ENCODE peak calls at places on chromosome 4, in four cellular contexts. I, X, W and F are unnamed samples.

GRCh38 chr4:84484274-84484673 is 14.8 kb downstream of the NKX6-1 start:
- DNase-seq in I (no peak), X (no peak), W (no peak), F (peak)

GRCh38 chr4:37546586-37546985 is 139.6 kb downstream of the RELL1 start:
- DNase-seq in I (no peak), X (no peak), W (no peak), F (no peak)

GRCh38 chr4:74105656-74106275 is 6.8 kb upstream of the CXCL2 start:
- DNase-seq in I (no peak), X (no peak), W (no peak), F (no peak)

GRCh38 chr4:125303058-125303457 is 11.7 kb upstream of the FAT4 start:
- DNase-seq in I (no peak), X (no peak), W (no peak), F (no peak)

GRCh38 chr4:148405161-148405893 is 36.9 kb downstream of the NR3C2 start:
- DNase-seq in I (no peak), X (no peak), W (no peak), F (no peak)

GRCh38 chr4:48970471-48970921 is 15.6 kb upstream of the CWH43 start:
- DNase-seq in I (no peak), X (no peak), W (no peak), F (no peak)

GRCh38 chr4:168475745-168476144 is 4.5 kb downstream of the DDX60L start:
- DNase-seq in I (no peak), X (no peak), W (no peak), F (peak)

GRCh38 chr4:34469518-34469917 is 1774.8 kb downstream of the ARAP2 start:
- DNase-seq in I (no peak), X (no peak), W (no peak), F (no peak)

GRCh38 chr4:70365479-70365878 is 4.9 kb downstream of the SMR3A start:
- DNase-seq in I (no peak), X (no peak), W (peak), F (no peak)

GRCh38 chr4:8699479-8700145 is 107.0 kb downstream of the CPZ start:
- DNase-seq in I (no peak), X (no peak), W (no peak), F (no peak)

GRCh38 chr4:70110917-70111316 is 43.1 kb upstream of the PRR27 start:
- DNase-seq in I (no peak), X (no peak), W (no peak), F (no peak)

GRCh38 chr4:39698424-39699009 is 581 bp downstream of the UBE2K start:
- DNase-seq in I (no peak), X (peak), W (peak), F (peak)

GRCh38 chr4:72006576-72006975 is 25.2 kb upstream of the NPFFR2 start:
- DNase-seq in I (no peak), X (no peak), W (no peak), F (no peak)

GRCh38 chr4:185885075-185885474 is 73.1 kb upstream of the SORBS2 start:
- DNase-seq in I (no peak), X (no peak), W (no peak), F (no peak)

GRCh38 chr4:124061413-124061812 is 651.1 kb downstream of the ANKRD50 start:
- DNase-seq in I (no peak), X (no peak), W (no peak), F (no peak)

GRCh38 chr4:21726255-21726815 is 222.2 kb downstream of the KCNIP4 start:
- DNase-seq in I (no peak), X (no peak), W (no peak), F (no peak)

GRCh38 chr4:108094131-108094530 is 74.6 kb downstream of the LEF1 start:
- DNase-seq in I (no peak), X (no peak), W (no peak), F (no peak)

GRCh38 chr4:40402556-40402955 is 67.4 kb downstream of the CHRNA9 start:
- DNase-seq in I (no peak), X (no peak), W (no peak), F (no peak)

GRCh38 chr4:41748788-41749445 is 392 bp upstream of the PHOX2B start:
- DNase-seq in I (no peak), X (no peak), W (no peak), F (no peak)

GRCh38 chr4:114136067-114136466 is 156.6 kb upstream of the ARSJ start:
- DNase-seq in I (no peak), X (no peak), W (no peak), F (no peak)

GRCh38 chr4:53654300-53654758 is 63.0 kb upstream of the LNX1 start:
- DNase-seq in I (peak), X (no peak), W (no peak), F (no peak)

GRCh38 chr4:39278476-39278875 is 87.7 kb downstream of the RFC1 start:
- DNase-seq in I (no peak), X (no peak), W (no peak), F (no peak)

GRCh38 chr4:87465739-87466366 is 43.5 kb downstream of the NUDT9 start:
- DNase-seq in I (peak), X (peak), W (peak), F (no peak)

GRCh38 chr4:159823743-159824142 is 720.9 kb downstream of the RAPGEF2 start:
- DNase-seq in I (no peak), X (no peak), W (no peak), F (no peak)

GRCh38 chr4:31946456-31946855 is 1226.3 kb downstream of the PCDH7 start:
- DNase-seq in I (no peak), X (no peak), W (no peak), F (no peak)

GRCh38 chr4:10080874-10081606 is 35.6 kb downstream of the WDR1 start:
- DNase-seq in I (no peak), X (peak), W (no peak), F (peak)
- TF ChIP-seq TCF7 in I (no peak), X (no peak), W (no peak), F (no peak)

DNA sequence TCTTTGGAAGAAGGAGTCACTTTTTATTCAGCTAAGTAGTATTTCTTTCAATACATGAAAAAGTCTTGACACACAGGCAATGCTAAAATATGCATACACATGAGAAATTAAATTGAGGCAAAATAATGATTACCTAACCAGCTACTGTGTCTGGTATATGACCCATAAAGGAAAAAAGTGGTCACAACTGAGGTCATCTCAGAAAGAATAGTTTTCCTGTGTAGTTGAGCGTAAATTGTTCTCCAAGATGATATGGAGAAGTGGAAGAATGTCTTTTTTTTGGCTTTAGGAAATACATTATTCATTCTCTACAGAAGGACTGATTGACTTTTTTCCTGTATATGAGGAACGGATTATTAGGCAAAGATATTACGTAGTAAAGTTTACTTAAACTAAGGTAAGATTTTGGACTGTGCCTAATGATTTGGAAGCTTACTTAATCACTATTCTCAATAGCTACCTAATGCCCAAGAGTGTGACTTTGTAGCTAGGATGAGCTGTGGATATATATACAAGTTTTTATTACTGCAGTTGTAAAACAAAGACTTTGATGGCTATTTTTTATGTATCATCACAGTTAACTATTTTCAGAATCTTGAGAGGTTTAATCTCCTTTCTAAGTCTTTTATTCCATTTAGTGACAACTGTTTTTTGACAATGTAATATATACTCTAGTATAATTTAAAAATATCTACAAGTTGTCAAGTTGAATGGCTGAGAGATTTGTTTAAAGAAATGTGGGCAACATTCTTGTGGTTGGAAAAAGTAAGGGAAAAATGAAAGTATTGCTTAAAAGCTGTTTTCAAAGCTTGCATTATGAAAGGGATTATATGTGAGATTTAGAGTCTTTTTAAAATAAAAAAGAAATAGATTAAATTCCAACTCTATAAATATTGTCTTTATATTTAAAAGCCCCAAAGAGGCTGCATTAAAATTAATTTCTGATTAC is 100.1 kb downstream of the PDLIM5 start:
- DNase-seq in I (no peak), X (no peak), W (no peak), F (no peak)
- TF ChIP-seq TCF7 in I (no peak), X (no peak), W (no peak), F (no peak)

DNA sequence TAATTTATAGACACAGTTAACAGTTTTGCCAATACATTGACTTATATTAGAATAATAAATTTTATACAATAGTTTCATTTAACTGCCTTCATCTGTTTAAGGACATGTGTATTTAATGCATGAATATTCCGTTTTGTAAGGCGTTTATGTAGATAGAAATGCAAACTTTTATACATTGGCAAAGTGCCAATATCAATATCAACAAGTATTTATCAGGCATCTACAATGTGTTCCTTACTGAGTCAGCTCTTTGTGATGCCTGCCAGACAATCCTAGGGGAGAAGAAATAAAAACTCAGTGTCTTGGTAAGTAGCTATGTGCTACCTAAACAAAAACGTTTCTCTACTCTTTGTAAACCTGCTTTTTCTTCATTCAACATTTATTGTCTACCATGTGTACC is 1142.2 kb downstream of the C4orf33 start:
- DNase-seq in I (no peak), X (no peak), W (no peak), F (no peak)
- TF ChIP-seq TCF7 in I (no peak), X (no peak), W (no peak), F (no peak)

DNA sequence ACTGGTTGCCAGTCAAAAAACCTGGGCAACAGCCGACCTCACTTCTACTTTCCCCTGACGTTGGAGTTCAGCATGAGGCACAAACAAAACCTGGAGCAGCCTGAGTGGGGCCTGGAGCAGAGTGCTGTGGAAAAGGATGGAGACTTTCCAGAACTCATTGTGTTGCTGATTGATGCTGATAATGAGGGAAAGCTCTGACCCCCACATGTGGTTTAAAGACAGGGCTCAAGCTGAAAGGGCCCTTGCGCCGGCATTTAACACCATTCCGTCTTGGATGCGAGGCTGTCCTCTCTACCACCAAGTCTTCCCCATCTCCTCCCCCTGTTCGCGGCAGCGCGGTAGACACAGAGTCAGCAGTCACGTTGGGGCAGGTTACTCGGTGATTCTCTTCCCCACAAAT is 630 bp downstream of the CCDC158 start:
- DNase-seq in I (no peak), X (no peak), W (no peak), F (no peak)
- TF ChIP-seq TCF7 in I (no peak), X (no peak), W (no peak), F (no peak)

GRCh38 chr4:27149541-27150212 is 289.0 kb downstream of the STIM2 start:
- DNase-seq in I (no peak), X (no peak), W (no peak), F (no peak)

DNA sequence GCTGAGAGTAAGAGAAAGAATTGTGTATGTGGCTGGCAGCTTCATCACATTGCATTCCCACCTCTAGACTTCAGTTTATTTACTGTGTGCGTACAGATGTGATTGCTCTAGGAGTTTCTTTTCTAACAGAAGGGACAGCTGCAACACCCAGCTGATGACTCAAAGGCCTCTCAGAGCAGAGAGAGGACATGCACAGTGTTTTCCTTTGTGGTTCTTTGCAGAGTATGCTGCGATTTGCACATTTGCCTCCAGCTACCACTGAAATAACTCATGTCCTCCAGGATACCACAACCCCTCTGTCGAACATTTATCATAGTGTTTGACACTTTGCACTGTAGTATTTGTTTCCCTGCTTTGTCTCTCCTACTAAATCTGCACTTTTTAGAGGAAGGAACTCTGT is 294.1 kb downstream of the STIM2 start:
- DNase-seq in I (no peak), X (no peak), W (no peak), F (no peak)
- TF ChIP-seq TCF7 in I (no peak), X (no peak), W (no peak), F (no peak)

DNA sequence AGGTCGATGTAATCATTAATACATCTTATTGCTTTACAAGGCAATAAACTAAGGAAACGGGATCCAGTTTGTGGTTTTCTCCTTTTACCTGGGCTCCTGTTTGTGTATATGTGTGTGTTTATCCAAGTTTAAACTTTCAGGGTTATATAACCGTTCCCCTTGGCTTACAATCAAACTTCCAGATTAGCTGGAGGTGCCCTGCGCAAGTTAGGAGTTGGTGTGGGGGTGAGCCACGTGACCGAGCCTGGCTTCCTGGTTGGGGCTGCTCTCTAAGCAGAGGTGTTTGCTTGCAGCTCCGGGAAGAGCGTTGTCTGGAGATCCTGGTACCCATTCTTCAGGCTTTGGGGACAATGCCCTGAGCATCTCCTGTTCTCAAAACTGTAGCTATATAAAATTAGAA is 129.2 kb downstream of the FHDC1 start:
- DNase-seq in I (no peak), X (no peak), W (no peak), F (no peak)
- TF ChIP-seq TCF7 in I (no peak), X (no peak), W (no peak), F (no peak)

GRCh38 chr4:5755161-5755560 is 44.2 kb downstream of the EVC start:
- DNase-seq in I (no peak), X (no peak), W (no peak), F (no peak)

GRCh38 chr4:5757091-5757490 is 46.1 kb downstream of the EVC start:
- DNase-seq in I (no peak), X (no peak), W (no peak), F (no peak)

GRCh38 chr4:5754529-5754881 is 43.5 kb downstream of the EVC start:
- DNase-seq in I (no peak), X (no peak), W (no peak), F (no peak)

GRCh38 chr4:5756271-5756670 is 45.3 kb downstream of the EVC start:
- DNase-seq in I (no peak), X (no peak), W (no peak), F (no peak)

DNA sequence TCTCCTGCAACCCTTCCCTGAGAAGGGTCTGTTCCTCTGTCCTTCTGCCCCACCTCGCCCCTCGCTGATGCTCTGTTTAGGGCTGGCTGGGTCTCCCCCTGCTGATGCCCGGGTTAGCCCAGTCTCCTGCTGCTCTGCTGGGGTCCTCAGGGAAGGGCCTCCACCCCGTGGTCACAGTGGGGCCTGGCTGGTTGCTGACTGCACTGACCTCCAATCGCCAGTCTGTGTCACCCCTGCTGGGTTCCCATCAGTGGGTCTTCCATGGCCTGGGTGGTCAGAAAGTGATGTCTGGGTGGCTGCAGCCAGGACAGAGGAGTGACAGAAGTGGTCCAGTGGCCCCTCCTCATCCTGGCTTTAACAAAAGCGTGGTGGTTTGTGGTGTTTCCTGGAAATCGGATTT is 44.7 kb downstream of the EVC start:
- DNase-seq in I (no peak), X (no peak), W (no peak), F (no peak)
- TF ChIP-seq TCF7 in I (no peak), X (no peak), W (no peak), F (no peak)

GRCh38 chr4:128758314-128758922 is 51.1 kb upstream of the JADE1 start:
- DNase-seq in I (no peak), X (no peak), W (no peak), F (no peak)

GRCh38 chr4:128757712-128758111 is 51.8 kb upstream of the JADE1 start:
- DNase-seq in I (no peak), X (no peak), W (no peak), F (no peak)
- TF ChIP-seq TCF7 in I (no peak), X (no peak), W (no peak), F (no peak)

GRCh38 chr4:17894421-17894820 is 83.6 kb downstream of the NCAPG start:
- DNase-seq in I (no peak), X (no peak), W (no peak), F (no peak)
- TF ChIP-seq TCF7 in I (no peak), X (no peak), W (no peak), F (no peak)